ENCODE peak calls at places on chromosomes 1 and 21, in six cellular contexts. I is MM.1S, Z is HCT116, H is Panc1, Q is endothelial cell of umbilical vein, X is body of pancreas. E is an unnamed sample. For H3K4me1, the result is how much of the 10 kb centered on the place peaks cover.

GRCh38 chr21:29904359-29905282 is 35.2 kb downstream of the GRIK1 start:
- DNase-seq in I (no peak), H (no peak), X (no peak), Z (no peak), Q (no peak), E (no peak)

GRCh38 chr1:111476761-111477309 is 3.1 kb downstream of the C1orf162 start:
- DNase-seq in Z (no peak), X (no peak), H (no peak), I (peak), Q (no peak), E (no peak)

GRCh38 chr21:37369307-37369854 is 2.8 kb downstream of the DYRK1A start:
- DNase-seq in Z (no peak), I (no peak), H (no peak), X (no peak), Q (peak), E (no peak)

GRCh38 chr1:36159614-36160387 is 3.8 kb downstream of the MAP7D1 start:
- DNase-seq in H (no peak), Q (no peak), Z (no peak), I (no peak), X (no peak), E (no peak)

GRCh38 chr1:63794927-63795326 is 21.1 kb downstream of the ROR1 start:
- DNase-seq in H (no peak), Q (no peak), I (no peak), X (no peak), Z (no peak), E (peak)

GRCh38 chr1:1217621-1218523 is 3.9 kb upstream of the TNFRSF4 start:
- DNase-seq in I (no peak), X (no peak), Z (no peak), H (no peak), Q (peak), E (no peak)

GRCh38 chr1:205543351-205544305 is 39.2 kb downstream of the CDK18 start:
- DNase-seq in Z (no peak), Q (peak), X (peak), H (peak), I (no peak), E (peak)

GRCh38 chr21:18002393-18002792 is 183.2 kb upstream of the C21orf91 start:
- DNase-seq in Z (no peak), X (no peak), I (no peak), Q (no peak), H (no peak), E (no peak)

GRCh38 chr1:215083408-215083961 is 948 bp downstream of the KCNK2 start:
- DNase-seq in Z (no peak), Q (peak), H (no peak), I (no peak), X (no peak), E (no peak)

GRCh38 chr1:191707288-191707687 is 451.0 kb upstream of the RGS18 start:
- DNase-seq in X (no peak), Q (no peak), Z (no peak), H (no peak), I (no peak), E (no peak)

GRCh38 chr1:97593192-97593591 is 327.6 kb downstream of the DPYD start:
- DNase-seq in X (no peak), H (no peak), Q (no peak), Z (no peak), I (no peak), E (no peak)

GRCh38 chr1:198649598-198650338 is 10.9 kb downstream of the PTPRC start:
- DNase-seq in Q (no peak), I (no peak), H (no peak), X (no peak), Z (no peak), E (no peak)

GRCh38 chr21:45988366-45989347 is 7.1 kb downstream of the COL6A1 start:
- DNase-seq in Q (no peak), H (no peak), X (peak), I (no peak), Z (no peak), E (no peak)

GRCh38 chr1:34147301-34147700 is 17.7 kb downstream of the CSMD2 start:
- DNase-seq in Q (no peak), I (no peak), Z (no peak), H (no peak), X (no peak), E (no peak)

GRCh38 chr1:5338466-5338865 is 653.8 kb downstream of the NPHP4 start:
- DNase-seq in Z (no peak), H (no peak), Q (no peak), I (no peak), X (no peak), E (no peak)

GRCh38 chr1:64470670-64471217 is 815 bp downstream of the CACHD1 start:
- DNase-seq in I (no peak), X (peak), Q (peak), H (no peak), Z (no peak), E (no peak)

GRCh38 chr1:172948457-172948856 is 102.3 kb downstream of the TNFSF18 start:
- DNase-seq in H (no peak), Z (no peak), I (no peak), X (no peak), Q (peak), E (no peak)

GRCh38 chr1:44723064-44723463 is 7.9 kb downstream of the RNU5D-1 start:
- DNase-seq in H (no peak), Q (no peak), X (no peak), Z (no peak), I (no peak), E (no peak)

GRCh38 chr21:34878501-34878900 is 170.6 kb downstream of the RUNX1 start:
- DNase-seq in I (no peak), H (no peak), X (no peak), Z (no peak), Q (no peak), E (peak)

GRCh38 chr1:157944666-157945280 is 48.7 kb upstream of the KIRREL1 start:
- DNase-seq in H (no peak), X (no peak), Z (no peak), I (peak), Q (no peak), E (no peak)

GRCh38 chr1:118948796-118949195 is 39.3 kb downstream of the TBX15 start:
- DNase-seq in H (no peak), I (no peak), Z (no peak), X (no peak), Q (no peak), E (no peak)

GRCh38 chr1:162700131-162700530 is 67.9 kb downstream of the DDR2 start:
- DNase-seq in X (no peak), Z (no peak), I (no peak), Q (no peak), H (no peak), E (no peak)

GRCh38 chr1:33323663-33324477 is 3.0 kb upstream of the A3GALT2 start:
- DNase-seq in Z (no peak), Q (no peak), I (no peak), X (no peak), H (no peak), E (no peak)

GRCh38 chr1:235050911-235051360 is 77.7 kb downstream of the TOMM20 start:
- DNase-seq in Z (no peak), I (no peak), X (no peak), H (no peak), Q (peak), E (no peak)

GRCh38 chr1:7334475-7335035 is 436.5 kb upstream of the VAMP3 start:
- DNase-seq in Q (no peak), Z (no peak), X (no peak), I (no peak), H (no peak), E (no peak)

GRCh38 chr1:19704247-19705113 is 39.8 kb downstream of the HTR6 start:
- DNase-seq in Z (peak), H (peak), Q (peak), I (peak), X (peak), E (peak)
- H3K27ac ChIP-seq in Z (no peak), H (no peak), Q (no peak), I (no peak), X (no peak), E (no peak)

DNA sequence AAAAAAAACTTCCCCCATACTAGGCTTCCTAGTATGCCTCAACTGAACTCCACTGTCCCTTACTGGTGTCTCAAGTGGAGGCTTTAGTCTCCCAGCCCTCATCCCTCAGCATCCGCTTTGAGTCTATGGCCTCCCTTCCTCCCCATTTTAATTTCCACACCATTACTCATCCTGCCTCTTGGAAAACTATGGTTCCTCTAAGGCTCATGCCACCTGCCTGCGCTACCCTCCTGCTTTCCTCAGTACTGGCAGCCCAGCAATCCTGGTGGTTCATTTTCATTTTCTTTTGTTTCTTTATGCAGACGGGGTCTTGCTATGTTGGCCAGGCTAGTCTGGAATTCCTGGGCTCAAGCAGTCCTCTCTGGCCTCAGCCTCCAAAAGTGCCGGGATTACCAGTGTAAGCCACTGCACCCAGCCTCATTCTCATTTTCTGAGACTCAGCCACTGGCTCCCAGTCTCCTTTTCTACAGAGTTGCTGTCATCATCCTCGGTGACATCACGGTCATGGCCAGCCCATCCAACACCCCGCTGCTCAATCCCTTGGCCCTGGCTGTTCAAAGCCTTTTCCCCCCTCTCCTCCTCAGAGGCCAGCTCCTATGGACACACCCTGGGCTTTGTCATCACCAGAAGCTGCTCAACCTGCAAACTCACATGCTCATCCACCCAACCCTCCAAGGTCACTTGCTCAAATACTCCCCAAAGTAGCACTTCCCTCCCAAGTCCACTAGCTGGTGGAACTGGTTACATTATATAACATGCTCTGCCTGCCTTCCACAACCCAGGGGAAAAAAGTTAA is 2.3 kb upstream of the PMVK start:
- DNase-seq in Q (no peak), H (no peak), I (no peak), Z (no peak), X (no peak), E (no peak)
- H3K4me1 ChIP-seq in Q (under half), H (under half), I (half or more), Z (under half), X (under half), E (under half)

GRCh38 chr1:14350197-14350596 is 248.3 kb upstream of the KAZN start:
- DNase-seq in I (no peak), Q (no peak), H (no peak), X (no peak), Z (no peak), E (no peak)
- H3K27ac ChIP-seq in I (no peak), Q (no peak), H (no peak), X (no peak), Z (no peak), E (no peak)

GRCh38 chr1:230070321-230071208 is 3.5 kb downstream of the GALNT2 start:
- DNase-seq in H (no peak), Z (no peak), I (no peak), Q (no peak), X (no peak), E (no peak)
- H3K4me1 ChIP-seq in H (half or more), Z (under half), I (under half), Q (under half), X (half or more), E (under half)

GRCh38 chr1:113975211-113975895 is 3.9 kb upstream of the OLFML3 start:
- DNase-seq in H (no peak), Q (peak), Z (no peak), X (no peak), I (no peak), E (no peak)
- H3K27ac ChIP-seq in H (no peak), Q (peak), Z (no peak), X (no peak), I (no peak), E (peak)

E was measured in lung.